ENCODE peak calls at places on chromosome 16, in five cellular contexts. I, B, T, K and E are unnamed samples.

GRCh38 chr16:54282202-54282922 is 4.2 kb downstream of the IRX3 start:
- DNase-seq in I (no peak), B (no peak), T (no peak), K (no peak), E (no peak)

GRCh38 chr16:4314532-4315184 is 1.2 kb upstream of the GLIS2 start:
- DNase-seq in I (peak; percentile 58), B (no peak), T (no peak), K (peak; percentile 50), E (no peak)

GRCh38 chr16:5502467-5502869 is 404.9 kb upstream of the EEF2KMT start:
- DNase-seq in I (no peak), B (no peak), T (no peak), K (no peak), E (no peak)

GRCh38 chr16:80283450-80284392 is 257.1 kb upstream of the DYNLRB2 start:
- DNase-seq in I (no peak), B (no peak), T (no peak), K (no peak), E (no peak)

GRCh38 chr16:79845734-79846135 is 245.2 kb upstream of the MAF start:
- DNase-seq in I (no peak), B (no peak), T (no peak), K (peak; percentile 3), E (no peak)

GRCh38 chr16:78783570-78784079 is 684.2 kb downstream of the WWOX start:
- DNase-seq in I (no peak), B (no peak), T (no peak), K (no peak), E (no peak)

GRCh38 chr16:89599902-89600301 is 13.5 kb upstream of the DPEP1 start:
- DNase-seq in I (no peak), B (no peak), T (no peak), K (no peak), E (no peak)

GRCh38 chr16:26963109-26963508 is 103.6 kb upstream of the C16orf82 start:
- DNase-seq in I (no peak), B (no peak), T (no peak), K (peak; percentile 23), E (no peak)

GRCh38 chr16:51544850-51545467 is 393.9 kb upstream of the SALL1 start:
- DNase-seq in I (no peak), B (no peak), T (no peak), K (no peak), E (no peak)

GRCh38 chr16:82638095-82638798 is 11.5 kb downstream of the CDH13 start:
- DNase-seq in I (no peak), B (no peak), T (no peak), K (no peak), E (no peak)

GRCh38 chr16:50372611-50373344 is 4.0 kb upstream of the BRD7 start:
- DNase-seq in I (no peak), B (peak; percentile 86), T (no peak), K (no peak), E (no peak)

GRCh38 chr16:19567560-19567959 is 12.1 kb downstream of the VPS35L start:
- DNase-seq in I (no peak), B (no peak), T (no peak), K (no peak), E (no peak)

GRCh38 chr16:58098207-58099096 is 30.7 kb downstream of the CFAP20 start:
- DNase-seq in I (no peak), B (no peak), T (no peak), K (no peak), E (no peak)

GRCh38 chr16:28623172-28623711 is 13.4 kb upstream of the SULT1A1 start:
- DNase-seq in I (peak; percentile 81), B (no peak), T (no peak), K (peak; percentile 82), E (no peak)

GRCh38 chr16:64498363-64498762 is 623.5 kb downstream of the CDH11 start:
- DNase-seq in I (no peak), B (no peak), T (no peak), K (no peak), E (no peak)

GRCh38 chr16:81774348-81774747 is 4.7 kb upstream of the PLCG2 start:
- DNase-seq in I (no peak), B (no peak), T (no peak), K (no peak), E (no peak)

GRCh38 chr16:1535391-1536291 is 2.2 kb downstream of the TMEM204 start:
- DNase-seq in I (peak; percentile 71), B (no peak), T (no peak), K (peak; percentile 41), E (no peak)

GRCh38 chr16:77599793-77600415 is 122.4 kb upstream of the NUDT7 start:
- DNase-seq in I (no peak), B (no peak), T (peak; percentile 46), K (peak; percentile 23), E (no peak)

GRCh38 chr16:77842468-77842867 is 54.1 kb downstream of the VAT1L start:
- DNase-seq in I (no peak), B (no peak), T (no peak), K (no peak), E (no peak)

GRCh38 chr16:53968454-53968853 is 264.5 kb downstream of the FTO start:
- DNase-seq in I (no peak), B (no peak), T (no peak), K (no peak), E (no peak)

GRCh38 chr16:84144859-84145639 is at the start of the genes DNAAF1 and HSDL1:
- DNase-seq in I (peak; percentile 98), B (peak; percentile 90), T (peak; percentile 85), K (peak; percentile 87), E (peak; percentile 84)

GRCh38 chr16:59597269-59597668 is 863.2 kb upstream of the GOT2 start:
- DNase-seq in I (no peak), B (no peak), T (no peak), K (no peak), E (no peak)

GRCh38 chr16:69890114-69890890 is 60.8 kb upstream of the CLEC18A start:
- DNase-seq in I (no peak), B (no peak), T (peak; percentile 56), K (no peak), E (peak; percentile 91)

GRCh38 chr16:20939599-20939998 is 39.0 kb downstream of the LYRM1 start:
- DNase-seq in I (no peak), B (no peak), T (no peak), K (no peak), E (no peak)

GRCh38 chr16:3494574-3494973 is 715 bp downstream of the C16orf90 start:
- DNase-seq in I (no peak), B (no peak), T (no peak), K (no peak), E (no peak)

GRCh38 chr16:55900616-55901393 is 25.6 kb upstream of the CES5A start:
- DNase-seq in I (no peak), B (peak; percentile 16), T (no peak), K (no peak), E (no peak)

GRCh38 chr16:29765167-29766032 is 12.7 kb upstream of the ZG16 start:
- DNase-seq in I (no peak), B (no peak), T (no peak), K (no peak), E (no peak)

GRCh38 chr16:83392743-83393142 is 415.0 kb upstream of the HSBP1 start:
- DNase-seq in I (no peak), B (peak; percentile 77), T (no peak), K (no peak), E (no peak)

GRCh38 chr16:54062361-54063346 is 223.9 kb downstream of the IRX3 start:
- DNase-seq in I (no peak), B (no peak), T (no peak), K (peak; percentile 10), E (no peak)

GRCh38 chr16:72846594-72846993 is 201.3 kb downstream of the ZFHX3 start:
- DNase-seq in I (no peak), B (peak; percentile 56), T (no peak), K (no peak), E (no peak)

GRCh38 chr16:49910761-49911160 is 54.8 kb upstream of the ZNF423 start:
- DNase-seq in I (no peak), B (no peak), T (no peak), K (no peak), E (no peak)

GRCh38 chr16:48616571-48616970 is 6.6 kb upstream of the N4BP1 start:
- DNase-seq in I (no peak), B (no peak), T (no peak), K (no peak), E (no peak)

GRCh38 chr16:48620445-48620844 is 10.5 kb upstream of the N4BP1 start:
- DNase-seq in I (no peak), B (no peak), T (no peak), K (no peak), E (no peak)

GRCh38 chr16:48619547-48619946 is 9.6 kb upstream of the N4BP1 start:
- DNase-seq in I (no peak), B (no peak), T (no peak), K (no peak), E (no peak)

GRCh38 chr16:48617104-48617503 is 7.1 kb upstream of the N4BP1 start:
- DNase-seq in I (no peak), B (no peak), T (no peak), K (no peak), E (no peak)

GRCh38 chr16:48617711-48618148 is 7.8 kb upstream of the N4BP1 start:
- DNase-seq in I (no peak), B (no peak), T (peak; percentile 47), K (no peak), E (no peak)
- H3K27ac ChIP-seq in I (no peak overlapping the region), B (peak overlapping the region; percentile 19), T (no peak overlapping the region), K (no peak overlapping the region), E (no peak overlapping the region)

GRCh38 chr16:85360323-85361277 is 248.3 kb upstream of the CIBAR2 start:
- DNase-seq in I (no peak), B (no peak), T (no peak), K (peak; percentile 37), E (no peak)
- H3K27ac ChIP-seq in I (no peak overlapping the region), B (no peak overlapping the region), T (no peak overlapping the region), K (no peak overlapping the region), E (no peak overlapping the region)

GRCh38 chr16:11161974-11162373 is 94.0 kb downstream of the SOCS1 start:
- DNase-seq in I (no peak), B (no peak), T (no peak), K (no peak), E (no peak)
- H3K27ac ChIP-seq in I (no peak overlapping the region), B (peak overlapping the region; percentile 82), T (no peak overlapping the region), K (no peak overlapping the region), E (no peak overlapping the region)

GRCh38 chr16:67246081-67246944 is 968 bp downstream of the FHOD1 start:
- DNase-seq in I (peak; percentile 62), B (peak; percentile 88), T (peak; percentile 64), K (peak; percentile 65), E (peak; percentile 55)

GRCh38 chr16:67243481-67243880 is 3.8 kb downstream of the FHOD1 start:
- DNase-seq in I (no peak), B (no peak), T (no peak), K (no peak), E (no peak)

GRCh38 chr16:67245674-67246080 is 1.6 kb downstream of the FHOD1 start:
- DNase-seq in I (no peak), B (peak; percentile 83), T (no peak), K (no peak), E (no peak)

GRCh38 chr16:67245189-67245585 is 2.1 kb downstream of the FHOD1 start:
- DNase-seq in I (no peak), B (no peak), T (no peak), K (peak; percentile 8), E (no peak)

GRCh38 chr16:67244387-67245188 is 2.7 kb downstream of the FHOD1 start:
- DNase-seq in I (peak; percentile 78), B (peak; percentile 87), T (peak; percentile 47), K (peak; percentile 86), E (no peak)
- H3K27ac ChIP-seq in I (peak overlapping the region; percentile 33), B (peak overlapping the region; percentile 93), T (peak overlapping the region; percentile 73), K (peak overlapping the region; percentile 73), E (peak overlapping the region; percentile 67)